ENCODE peak calls at places on chromosome 6, in five cellular contexts. T is fibroblast of lung, M is cardiac muscle cell, S is HCT116, W is transverse colon. O is an unnamed sample.

GRCh38 chr6:108113557-108114519 is 39.3 kb upstream of the OSTM1 start:
- DNase-seq in T (peak), M (peak), S (peak), W (no peak), O (peak)

GRCh38 chr6:166221040-166221439 is 53.4 kb upstream of the TBXT start:
- DNase-seq in T (no peak), M (no peak), S (no peak), W (no peak), O (no peak)

GRCh38 chr6:16154904-16155303 is 26.0 kb downstream of the MYLIP start:
- DNase-seq in T (peak), M (no peak), S (no peak), W (no peak), O (no peak)

GRCh38 chr6:11763460-11764249 is 14.9 kb downstream of the ADTRP start:
- DNase-seq in T (peak), M (no peak), S (no peak), W (no peak), O (peak)

GRCh38 chr6:6699741-6700367 is 111.3 kb downstream of the LY86 start:
- DNase-seq in T (peak), M (peak), S (peak), W (peak), O (peak)

GRCh38 chr6:20192625-20193024 is 19.6 kb downstream of the MBOAT1 start:
- DNase-seq in T (no peak), M (no peak), S (no peak), W (no peak), O (peak)

GRCh38 chr6:82237013-82237412 is 10.5 kb downstream of the IBTK start:
- DNase-seq in T (peak), M (peak), S (no peak), W (no peak), O (no peak)

GRCh38 chr6:143513410-143513809 is 1.9 kb upstream of the FUCA2 start:
- DNase-seq in T (no peak), M (peak), S (no peak), W (peak), O (peak)

GRCh38 chr6:41408576-41408975 is 73.2 kb downstream of the NCR2 start:
- DNase-seq in T (no peak), M (peak), S (no peak), W (no peak), O (no peak)

GRCh38 chr6:33781105-33781975 is 7.6 kb downstream of the LEMD2 start:
- DNase-seq in T (peak), M (no peak), S (peak), W (no peak), O (no peak)

GRCh38 chr6:43995137-43995536 is 132.1 kb downstream of the MRPL14 start:
- DNase-seq in T (no peak), M (no peak), S (no peak), W (no peak), O (no peak)

GRCh38 chr6:113735487-113735886 is 121.7 kb upstream of the MARCKS start:
- DNase-seq in T (no peak), M (no peak), S (no peak), W (no peak), O (no peak)

GRCh38 chr6:33604941-33605854 is 15.9 kb upstream of the ITPR3 start:
- DNase-seq in T (no peak), M (no peak), S (no peak), W (no peak), O (peak)

GRCh38 chr6:132132911-132133639 is 181.9 kb upstream of the CCN2 start:
- DNase-seq in T (peak), M (no peak), S (no peak), W (no peak), O (no peak)

GRCh38 chr6:157096522-157096921 is 226.8 kb downstream of the TMEM242 start:
- DNase-seq in T (no peak), M (no peak), S (no peak), W (no peak), O (peak)

GRCh38 chr6:163494279-163494727 is 79.8 kb downstream of the QKI start:
- DNase-seq in T (peak), M (no peak), S (peak), W (no peak), O (no peak)

GRCh38 chr6:151018035-151018434 is 152.5 kb downstream of the MTHFD1L start:
- DNase-seq in T (peak), M (no peak), S (peak), W (no peak), O (no peak)

GRCh38 chr6:11433860-11434259 is 103.7 kb upstream of the TMEM170B start:
- DNase-seq in T (no peak), M (no peak), S (no peak), W (no peak), O (peak)

GRCh38 chr6:158008894-158009891 is 27.5 kb downstream of the SYNJ2 start:
- DNase-seq in T (peak), M (no peak), S (no peak), W (peak), O (no peak)

GRCh38 chr6:111874030-111874425 is 776 bp upstream of the FYN start:
- DNase-seq in T (peak), M (no peak), S (no peak), W (peak), O (no peak)

GRCh38 chr6:158437571-158437970 is 122.3 kb upstream of the TMEM181 start:
- DNase-seq in T (no peak), M (no peak), S (no peak), W (no peak), O (no peak)

GRCh38 chr6:3601570-3601969 is 144.7 kb upstream of the SLC22A23 start:
- DNase-seq in T (no peak), M (no peak), S (no peak), W (no peak), O (no peak)

GRCh38 chr6:158369241-158369640 is 57.0 kb downstream of the TULP4 start:
- DNase-seq in T (no peak), M (no peak), S (no peak), W (no peak), O (no peak)

GRCh38 chr6:144296973-144297372 is 11.8 kb downstream of the UTRN start:
- DNase-seq in T (peak), M (no peak), S (no peak), W (no peak), O (no peak)

GRCh38 chr6:121901432-121901831 is 466.0 kb downstream of the GJA1 start:
- DNase-seq in T (no peak), M (no peak), S (no peak), W (no peak), O (no peak)

GRCh38 chr6:2168480-2168879 is 76.9 kb downstream of the GMDS start:
- DNase-seq in T (peak), M (no peak), S (no peak), W (no peak), O (no peak)

GRCh38 chr6:152225231-152225934 is 411.8 kb downstream of the SYNE1 start:
- DNase-seq in T (peak), M (no peak), S (no peak), W (no peak), O (no peak)
- H3K27ac ChIP-seq in T (no peak), M (no peak), S (no peak), W (no peak), O (no peak)

DNA sequence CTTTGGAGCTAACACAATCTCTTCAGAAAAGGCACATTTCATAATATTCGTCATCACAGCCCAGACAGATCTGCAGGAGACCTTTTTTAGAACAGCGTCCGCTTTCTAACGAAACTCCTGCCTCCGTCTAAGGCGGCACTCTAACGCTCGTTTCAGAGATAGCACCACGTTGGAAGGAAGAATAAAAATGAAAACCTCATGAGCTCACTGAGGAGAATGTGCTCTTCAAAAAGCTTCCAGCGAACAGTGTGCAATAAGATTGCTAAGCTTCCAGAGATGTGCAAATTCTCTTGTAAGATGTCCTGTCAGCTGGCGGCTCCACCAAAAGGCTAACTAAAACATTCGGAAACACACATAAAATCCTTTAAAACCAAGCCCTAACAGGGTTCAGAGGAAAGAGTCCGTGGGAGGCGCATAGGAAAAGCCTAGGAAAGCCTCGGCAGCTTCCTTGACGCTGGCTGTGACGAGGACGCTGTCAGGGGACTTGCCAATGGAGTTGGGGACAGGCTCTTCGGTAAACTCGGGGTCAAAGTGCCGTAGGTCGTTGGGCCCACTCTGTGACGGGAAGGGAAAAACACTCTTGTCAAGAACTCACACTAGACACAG is 117.6 kb upstream of the SLC2A12 start:
- DNase-seq in T (no peak), M (no peak), S (no peak), W (no peak), O (peak)
- H3K27ac ChIP-seq in T (no peak), M (no peak), S (no peak), W (no peak), O (peak)

GRCh38 chr6:139856562-139856961 is 482.1 kb upstream of the CITED2 start:
- DNase-seq in T (no peak), M (no peak), S (no peak), W (no peak), O (no peak)

GRCh38 chr6:139853302-139853992 is 479.0 kb upstream of the CITED2 start:
- DNase-seq in T (peak), M (no peak), S (no peak), W (peak), O (peak)

GRCh38 chr6:139858444-139858843 is 484.0 kb upstream of the CITED2 start:
- DNase-seq in T (no peak), M (no peak), S (no peak), W (peak), O (peak)

GRCh38 chr6:139857143-139857542 is 482.7 kb upstream of the CITED2 start:
- DNase-seq in T (no peak), M (no peak), S (no peak), W (no peak), O (no peak)

GRCh38 chr6:139855741-139856206 is 481.3 kb upstream of the CITED2 start:
- DNase-seq in T (peak), M (no peak), S (no peak), W (no peak), O (no peak)
- H3K27ac ChIP-seq in T (no peak), M (no peak), S (no peak), W (peak), O (no peak)

DNA sequence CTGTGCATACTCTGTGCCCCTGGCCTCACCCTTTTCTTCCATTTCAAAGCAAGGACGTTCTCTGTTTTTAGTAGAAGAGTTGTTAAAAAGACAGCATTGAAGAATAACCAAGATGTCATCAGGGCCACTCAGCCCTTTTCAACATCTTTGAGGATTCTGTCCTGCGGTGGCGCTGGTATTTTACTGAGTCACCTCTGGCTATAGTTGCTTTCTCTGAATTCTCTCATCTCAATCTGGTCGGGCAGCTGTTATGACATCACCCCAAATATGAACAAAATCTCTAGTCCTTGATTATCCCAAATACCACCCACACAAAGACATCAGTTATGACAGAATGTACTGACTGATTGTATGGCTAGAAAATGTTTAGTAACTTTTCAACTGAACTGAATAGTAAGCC is 204.2 kb downstream of the GRIK2 start:
- DNase-seq in T (peak), M (no peak), S (peak), W (no peak), O (no peak)
- H3K27ac ChIP-seq in T (no peak), M (no peak), S (no peak), W (no peak), O (no peak)

DNA sequence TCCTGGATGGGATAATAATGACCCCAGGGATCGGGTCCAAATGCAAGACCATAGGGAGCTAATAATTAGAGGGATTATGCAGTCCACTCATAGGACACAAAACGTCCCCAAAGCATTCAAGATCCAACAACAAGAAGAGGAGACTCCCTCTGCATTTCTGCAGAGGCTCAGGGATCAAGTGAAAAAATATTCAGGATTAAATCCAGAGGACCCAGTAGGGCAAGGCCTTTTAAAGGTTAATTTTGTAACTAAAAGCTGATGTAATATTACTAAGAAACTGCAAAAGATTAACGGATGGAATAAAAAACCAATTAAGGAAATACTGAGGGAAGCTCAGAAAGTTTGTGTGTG is 22.2 kb downstream of the HLA-A start:
- DNase-seq in T (no peak), M (no peak), S (no peak), W (no peak), O (no peak)
- H3K27ac ChIP-seq in T (peak), M (peak), S (peak), W (peak), O (peak)

GRCh38 chr6:103404799-103405198 is 1454.9 kb downstream of the HACE1 start:
- DNase-seq in T (no peak), M (no peak), S (no peak), W (no peak), O (no peak)
- H3K27ac ChIP-seq in T (no peak), M (no peak), S (no peak), W (no peak), O (no peak)

O was measured in small intestine.